ENCODE peak calls at places on chromosomes 3 and 15, in ten cellular contexts. One of them, this sample, is unnamed.

GRCh38 chr3:65039754-65040210 is 352.0 kb upstream of the ADAMTS9 start:
- DNase-seq in NCI-H2081: no peak
- DNase-seq in effector memory CD8-positive, alpha-beta T cell: no peak
- DNase-seq in activated CD8-positive, alpha-beta memory T cell treated with anti-CD3 and anti-CD28 coated beads, Interleukin-2, amount 50 U/mL, for 48 hours: no peak
- DNase-seq in DMS53: peak; percentile 55
- DNase-seq in stimulated activated CD4-positive, alpha-beta T cell treated with anti-CD3 and anti-CD28 coated beads, Interleukin-1b, Interleukin-23, amount 100 ng/mL, for 24 hours: no peak
- DNase-seq in GM20000: no peak
- DNase-seq in cardiac muscle cell: no peak
- DNase-seq in ovary: no peak
- DNase-seq in astrocyte of the spinal cord: peak; percentile 82
- DNase-seq in this sample: peak; percentile 9

GRCh38 chr3:173538410-173538809 is 140.9 kb downstream of the NLGN1 start:
- DNase-seq in DMS53: peak; percentile 15
- DNase-seq in ovary: no peak
- DNase-seq in NCI-H2081: no peak
- DNase-seq in astrocyte of the spinal cord: no peak
- DNase-seq in effector memory CD8-positive, alpha-beta T cell: no peak
- DNase-seq in cardiac muscle cell: no peak
- DNase-seq in activated CD8-positive, alpha-beta memory T cell treated with anti-CD3 and anti-CD28 coated beads, Interleukin-2, amount 50 U/mL, for 48 hours: no peak
- DNase-seq in GM20000: no peak
- DNase-seq in stimulated activated CD4-positive, alpha-beta T cell treated with anti-CD3 and anti-CD28 coated beads, Interleukin-1b, Interleukin-23, amount 100 ng/mL, for 24 hours: no peak
- DNase-seq in this sample: no peak

GRCh38 chr15:101494251-101494796 is 4.8 kb upstream of the PCSK6 start:
- DNase-seq in DMS53: no peak
- DNase-seq in NCI-H2081: no peak
- DNase-seq in stimulated activated CD4-positive, alpha-beta T cell treated with anti-CD3 and anti-CD28 coated beads, Interleukin-1b, Interleukin-23, amount 100 ng/mL, for 24 hours: no peak
- DNase-seq in cardiac muscle cell: no peak
- DNase-seq in GM20000: peak; percentile 29
- DNase-seq in astrocyte of the spinal cord: no peak
- DNase-seq in ovary: no peak
- DNase-seq in effector memory CD8-positive, alpha-beta T cell: no peak
- DNase-seq in activated CD8-positive, alpha-beta memory T cell treated with anti-CD3 and anti-CD28 coated beads, Interleukin-2, amount 50 U/mL, for 48 hours: no peak
- DNase-seq in this sample: no peak

GRCh38 chr3:15229262-15229661 is 23.2 kb downstream of the CAPN7 start:
- DNase-seq in GM20000: no peak
- DNase-seq in activated CD8-positive, alpha-beta memory T cell treated with anti-CD3 and anti-CD28 coated beads, Interleukin-2, amount 50 U/mL, for 48 hours: no peak
- DNase-seq in cardiac muscle cell: no peak
- DNase-seq in astrocyte of the spinal cord: no peak
- DNase-seq in stimulated activated CD4-positive, alpha-beta T cell treated with anti-CD3 and anti-CD28 coated beads, Interleukin-1b, Interleukin-23, amount 100 ng/mL, for 24 hours: no peak
- DNase-seq in DMS53: no peak
- DNase-seq in effector memory CD8-positive, alpha-beta T cell: no peak
- DNase-seq in NCI-H2081: no peak
- DNase-seq in ovary: no peak
- DNase-seq in this sample: no peak

GRCh38 chr15:61447981-61448380 is 218.9 kb upstream of the RORA start:
- DNase-seq in astrocyte of the spinal cord: no peak
- DNase-seq in DMS53: no peak
- DNase-seq in stimulated activated CD4-positive, alpha-beta T cell treated with anti-CD3 and anti-CD28 coated beads, Interleukin-1b, Interleukin-23, amount 100 ng/mL, for 24 hours: no peak
- DNase-seq in NCI-H2081: no peak
- DNase-seq in GM20000: no peak
- DNase-seq in effector memory CD8-positive, alpha-beta T cell: no peak
- DNase-seq in cardiac muscle cell: no peak
- DNase-seq in ovary: no peak
- DNase-seq in activated CD8-positive, alpha-beta memory T cell treated with anti-CD3 and anti-CD28 coated beads, Interleukin-2, amount 50 U/mL, for 48 hours: no peak
- DNase-seq in this sample: no peak

GRCh38 chr3:51929420-51930003 is 12.2 kb downstream of the RRP9 start:
- DNase-seq in ovary: no peak
- DNase-seq in DMS53: no peak
- DNase-seq in GM20000: peak; percentile 8
- DNase-seq in stimulated activated CD4-positive, alpha-beta T cell treated with anti-CD3 and anti-CD28 coated beads, Interleukin-1b, Interleukin-23, amount 100 ng/mL, for 24 hours: no peak
- DNase-seq in activated CD8-positive, alpha-beta memory T cell treated with anti-CD3 and anti-CD28 coated beads, Interleukin-2, amount 50 U/mL, for 48 hours: peak; percentile 26
- DNase-seq in NCI-H2081: no peak
- DNase-seq in cardiac muscle cell: peak; percentile 49
- DNase-seq in astrocyte of the spinal cord: no peak
- DNase-seq in effector memory CD8-positive, alpha-beta T cell: no peak
- DNase-seq in this sample: no peak

GRCh38 chr3:124137264-124137663 is 145.3 kb upstream of the ROPN1 start:
- DNase-seq in astrocyte of the spinal cord: no peak
- DNase-seq in cardiac muscle cell: no peak
- DNase-seq in NCI-H2081: no peak
- DNase-seq in GM20000: no peak
- DNase-seq in ovary: no peak
- DNase-seq in stimulated activated CD4-positive, alpha-beta T cell treated with anti-CD3 and anti-CD28 coated beads, Interleukin-1b, Interleukin-23, amount 100 ng/mL, for 24 hours: no peak
- DNase-seq in effector memory CD8-positive, alpha-beta T cell: no peak
- DNase-seq in activated CD8-positive, alpha-beta memory T cell treated with anti-CD3 and anti-CD28 coated beads, Interleukin-2, amount 50 U/mL, for 48 hours: no peak
- DNase-seq in DMS53: no peak
- DNase-seq in this sample: no peak

GRCh38 chr3:148021400-148021799 is 612.2 kb downstream of the ZIC1 start:
- DNase-seq in activated CD8-positive, alpha-beta memory T cell treated with anti-CD3 and anti-CD28 coated beads, Interleukin-2, amount 50 U/mL, for 48 hours: no peak
- DNase-seq in NCI-H2081: no peak
- DNase-seq in cardiac muscle cell: no peak
- DNase-seq in DMS53: no peak
- DNase-seq in GM20000: no peak
- DNase-seq in effector memory CD8-positive, alpha-beta T cell: no peak
- DNase-seq in ovary: no peak
- DNase-seq in astrocyte of the spinal cord: no peak
- DNase-seq in stimulated activated CD4-positive, alpha-beta T cell treated with anti-CD3 and anti-CD28 coated beads, Interleukin-1b, Interleukin-23, amount 100 ng/mL, for 24 hours: no peak
- DNase-seq in this sample: no peak

GRCh38 chr3:66140763-66141372 is 79.9 kb upstream of the SLC25A26 start:
- DNase-seq in activated CD8-positive, alpha-beta memory T cell treated with anti-CD3 and anti-CD28 coated beads, Interleukin-2, amount 50 U/mL, for 48 hours: no peak
- DNase-seq in DMS53: no peak
- DNase-seq in cardiac muscle cell: no peak
- DNase-seq in NCI-H2081: no peak
- DNase-seq in effector memory CD8-positive, alpha-beta T cell: no peak
- DNase-seq in astrocyte of the spinal cord: peak; percentile 30
- DNase-seq in stimulated activated CD4-positive, alpha-beta T cell treated with anti-CD3 and anti-CD28 coated beads, Interleukin-1b, Interleukin-23, amount 100 ng/mL, for 24 hours: no peak
- DNase-seq in ovary: no peak
- DNase-seq in GM20000: no peak
- DNase-seq in this sample: peak; percentile 72

GRCh38 chr3:66629431-66630368 is 128.9 kb upstream of the LRIG1 start:
- DNase-seq in astrocyte of the spinal cord: no peak
- DNase-seq in effector memory CD8-positive, alpha-beta T cell: no peak
- DNase-seq in ovary: no peak
- DNase-seq in stimulated activated CD4-positive, alpha-beta T cell treated with anti-CD3 and anti-CD28 coated beads, Interleukin-1b, Interleukin-23, amount 100 ng/mL, for 24 hours: no peak
- DNase-seq in DMS53: no peak
- DNase-seq in cardiac muscle cell: no peak
- DNase-seq in NCI-H2081: no peak
- DNase-seq in GM20000: no peak
- DNase-seq in activated CD8-positive, alpha-beta memory T cell treated with anti-CD3 and anti-CD28 coated beads, Interleukin-2, amount 50 U/mL, for 48 hours: no peak
- DNase-seq in this sample: no peak

GRCh38 chr15:96115642-96116041 is 214.9 kb upstream of the NR2F2 start:
- DNase-seq in effector memory CD8-positive, alpha-beta T cell: no peak
- DNase-seq in ovary: no peak
- DNase-seq in activated CD8-positive, alpha-beta memory T cell treated with anti-CD3 and anti-CD28 coated beads, Interleukin-2, amount 50 U/mL, for 48 hours: no peak
- DNase-seq in GM20000: no peak
- DNase-seq in NCI-H2081: no peak
- DNase-seq in DMS53: no peak
- DNase-seq in cardiac muscle cell: no peak
- DNase-seq in stimulated activated CD4-positive, alpha-beta T cell treated with anti-CD3 and anti-CD28 coated beads, Interleukin-1b, Interleukin-23, amount 100 ng/mL, for 24 hours: no peak
- DNase-seq in astrocyte of the spinal cord: peak; percentile 71
- DNase-seq in this sample: no peak

GRCh38 chr15:53759333-53759975 is at the start of gene WDR72:
- DNase-seq in DMS53: peak; percentile 74
- DNase-seq in astrocyte of the spinal cord: no peak
- DNase-seq in NCI-H2081: no peak
- DNase-seq in ovary: no peak
- DNase-seq in activated CD8-positive, alpha-beta memory T cell treated with anti-CD3 and anti-CD28 coated beads, Interleukin-2, amount 50 U/mL, for 48 hours: no peak
- DNase-seq in cardiac muscle cell: peak; percentile 36
- DNase-seq in GM20000: peak; percentile 10
- DNase-seq in stimulated activated CD4-positive, alpha-beta T cell treated with anti-CD3 and anti-CD28 coated beads, Interleukin-1b, Interleukin-23, amount 100 ng/mL, for 24 hours: no peak
- DNase-seq in effector memory CD8-positive, alpha-beta T cell: no peak
- DNase-seq in this sample: no peak

GRCh38 chr3:9222956-9223639 is 26.3 kb downstream of the SRGAP3 start:
- DNase-seq in ovary: no peak
- DNase-seq in effector memory CD8-positive, alpha-beta T cell: no peak
- DNase-seq in cardiac muscle cell: no peak
- DNase-seq in astrocyte of the spinal cord: no peak
- DNase-seq in DMS53: no peak
- DNase-seq in NCI-H2081: no peak
- DNase-seq in activated CD8-positive, alpha-beta memory T cell treated with anti-CD3 and anti-CD28 coated beads, Interleukin-2, amount 50 U/mL, for 48 hours: no peak
- DNase-seq in GM20000: no peak
- DNase-seq in stimulated activated CD4-positive, alpha-beta T cell treated with anti-CD3 and anti-CD28 coated beads, Interleukin-1b, Interleukin-23, amount 100 ng/mL, for 24 hours: no peak
- DNase-seq in this sample: no peak

GRCh38 chr15:56292546-56293316 is 49.1 kb upstream of the RFX7 start:
- DNase-seq in stimulated activated CD4-positive, alpha-beta T cell treated with anti-CD3 and anti-CD28 coated beads, Interleukin-1b, Interleukin-23, amount 100 ng/mL, for 24 hours: no peak
- DNase-seq in DMS53: no peak
- DNase-seq in effector memory CD8-positive, alpha-beta T cell: no peak
- DNase-seq in GM20000: no peak
- DNase-seq in ovary: no peak
- DNase-seq in astrocyte of the spinal cord: no peak
- DNase-seq in NCI-H2081: no peak
- DNase-seq in cardiac muscle cell: no peak
- DNase-seq in activated CD8-positive, alpha-beta memory T cell treated with anti-CD3 and anti-CD28 coated beads, Interleukin-2, amount 50 U/mL, for 48 hours: no peak
- DNase-seq in this sample: no peak

GRCh38 chr3:102810937-102811336 is 376.1 kb downstream of the ZPLD1 start:
- DNase-seq in ovary: no peak
- DNase-seq in DMS53: no peak
- DNase-seq in activated CD8-positive, alpha-beta memory T cell treated with anti-CD3 and anti-CD28 coated beads, Interleukin-2, amount 50 U/mL, for 48 hours: no peak
- DNase-seq in cardiac muscle cell: no peak
- DNase-seq in NCI-H2081: no peak
- DNase-seq in stimulated activated CD4-positive, alpha-beta T cell treated with anti-CD3 and anti-CD28 coated beads, Interleukin-1b, Interleukin-23, amount 100 ng/mL, for 24 hours: no peak
- DNase-seq in astrocyte of the spinal cord: no peak
- DNase-seq in effector memory CD8-positive, alpha-beta T cell: no peak
- DNase-seq in GM20000: no peak
- DNase-seq in this sample: no peak

GRCh38 chr3:134374791-134375541 is 719 bp upstream of the AMOTL2 start:
- DNase-seq in stimulated activated CD4-positive, alpha-beta T cell treated with anti-CD3 and anti-CD28 coated beads, Interleukin-1b, Interleukin-23, amount 100 ng/mL, for 24 hours: no peak
- DNase-seq in ovary: peak; percentile 70
- DNase-seq in effector memory CD8-positive, alpha-beta T cell: no peak
- DNase-seq in GM20000: no peak
- DNase-seq in activated CD8-positive, alpha-beta memory T cell treated with anti-CD3 and anti-CD28 coated beads, Interleukin-2, amount 50 U/mL, for 48 hours: no peak
- DNase-seq in NCI-H2081: peak; percentile 72
- DNase-seq in astrocyte of the spinal cord: no peak
- DNase-seq in DMS53: peak; percentile 76
- DNase-seq in cardiac muscle cell: no peak
- DNase-seq in this sample: peak; percentile 67

GRCh38 chr3:98388147-98388546 is 2.3 kb upstream of the OR5K3 start:
- DNase-seq in NCI-H2081: no peak
- DNase-seq in effector memory CD8-positive, alpha-beta T cell: no peak
- DNase-seq in GM20000: no peak
- DNase-seq in ovary: no peak
- DNase-seq in astrocyte of the spinal cord: no peak
- DNase-seq in cardiac muscle cell: no peak
- DNase-seq in stimulated activated CD4-positive, alpha-beta T cell treated with anti-CD3 and anti-CD28 coated beads, Interleukin-1b, Interleukin-23, amount 100 ng/mL, for 24 hours: no peak
- DNase-seq in DMS53: no peak
- DNase-seq in activated CD8-positive, alpha-beta memory T cell treated with anti-CD3 and anti-CD28 coated beads, Interleukin-2, amount 50 U/mL, for 48 hours: no peak
- DNase-seq in this sample: no peak

GRCh38 chr15:45616901-45617323 is 17.9 kb upstream of the SQOR start:
- DNase-seq in stimulated activated CD4-positive, alpha-beta T cell treated with anti-CD3 and anti-CD28 coated beads, Interleukin-1b, Interleukin-23, amount 100 ng/mL, for 24 hours: no peak
- DNase-seq in activated CD8-positive, alpha-beta memory T cell treated with anti-CD3 and anti-CD28 coated beads, Interleukin-2, amount 50 U/mL, for 48 hours: no peak
- DNase-seq in astrocyte of the spinal cord: no peak
- DNase-seq in GM20000: no peak
- DNase-seq in ovary: no peak
- DNase-seq in cardiac muscle cell: no peak
- DNase-seq in DMS53: no peak
- DNase-seq in NCI-H2081: no peak
- DNase-seq in effector memory CD8-positive, alpha-beta T cell: no peak
- DNase-seq in this sample: no peak

GRCh38 chr15:62711691-62712454 is 330.7 kb upstream of the TPM1 start:
- DNase-seq in astrocyte of the spinal cord: peak; percentile 51
- DNase-seq in activated CD8-positive, alpha-beta memory T cell treated with anti-CD3 and anti-CD28 coated beads, Interleukin-2, amount 50 U/mL, for 48 hours: no peak
- DNase-seq in DMS53: no peak
- DNase-seq in GM20000: no peak
- DNase-seq in stimulated activated CD4-positive, alpha-beta T cell treated with anti-CD3 and anti-CD28 coated beads, Interleukin-1b, Interleukin-23, amount 100 ng/mL, for 24 hours: no peak
- DNase-seq in effector memory CD8-positive, alpha-beta T cell: no peak
- DNase-seq in ovary: no peak
- DNase-seq in NCI-H2081: no peak
- DNase-seq in cardiac muscle cell: no peak
- DNase-seq in this sample: no peak

GRCh38 chr3:9955067-9955502 is 2.9 kb upstream of the PRRT3 start:
- DNase-seq in astrocyte of the spinal cord: no peak
- DNase-seq in stimulated activated CD4-positive, alpha-beta T cell treated with anti-CD3 and anti-CD28 coated beads, Interleukin-1b, Interleukin-23, amount 100 ng/mL, for 24 hours: no peak
- DNase-seq in effector memory CD8-positive, alpha-beta T cell: no peak
- DNase-seq in cardiac muscle cell: peak; percentile 78
- DNase-seq in ovary: no peak
- DNase-seq in GM20000: no peak
- DNase-seq in activated CD8-positive, alpha-beta memory T cell treated with anti-CD3 and anti-CD28 coated beads, Interleukin-2, amount 50 U/mL, for 48 hours: no peak
- DNase-seq in NCI-H2081: peak; percentile 64
- DNase-seq in DMS53: peak; percentile 51
- DNase-seq in this sample: peak; percentile 36

GRCh38 chr3:10522646-10523303 is 17.4 kb upstream of the ATP2B2 start:
- DNase-seq in astrocyte of the spinal cord: no peak
- DNase-seq in effector memory CD8-positive, alpha-beta T cell: no peak
- DNase-seq in DMS53: peak; percentile 69
- DNase-seq in ovary: peak; percentile 10
- DNase-seq in cardiac muscle cell: no peak
- DNase-seq in NCI-H2081: no peak
- DNase-seq in stimulated activated CD4-positive, alpha-beta T cell treated with anti-CD3 and anti-CD28 coated beads, Interleukin-1b, Interleukin-23, amount 100 ng/mL, for 24 hours: no peak
- DNase-seq in activated CD8-positive, alpha-beta memory T cell treated with anti-CD3 and anti-CD28 coated beads, Interleukin-2, amount 50 U/mL, for 48 hours: peak; percentile 18
- DNase-seq in GM20000: no peak
- DNase-seq in this sample: no peak